ENCODE peak calls at places on chromosomes 13 and 19, in five cellular contexts. P is stomach, A is HT-29, G is fibroblast of mammary gland, T is NCI-H2029 treated with DMSO at 0.1 percent for 48 hours. C is an unnamed sample.

GRCh38 chr19:4277051-4277700 is 1.9 kb upstream of the SHD start:
- DNase-seq in P (no peak), A (no peak), G (no peak), T (no peak), C (no peak)

GRCh38 chr13:23319915-23320224 is 113.6 kb downstream of the SACS start:
- DNase-seq in P (no peak), A (no peak), G (no peak), T (no peak), C (no peak)

GRCh38 chr13:40452741-40453665 is 213.4 kb downstream of the FOXO1 start:
- DNase-seq in P (no peak), A (peak; percentile 85), G (peak; percentile 48), T (no peak), C (no peak)

GRCh38 chr19:38850231-38850975 is 617 bp upstream of the HNRNPL start:
- DNase-seq in P (peak; percentile 100), A (peak; percentile 100), G (peak; percentile 100), T (peak; percentile 99), C (peak; percentile 100)

GRCh38 chr13:57136093-57136492 is 4.6 kb upstream of the PRR20A start:
- DNase-seq in P (no peak), A (no peak), G (no peak), T (no peak), C (no peak)

GRCh38 chr19:48728882-48729645 is 9.5 kb upstream of the MAMSTR start:
- DNase-seq in P (no peak), A (no peak), G (peak; percentile 48), T (no peak), C (no peak)

GRCh38 chr19:35399231-35399630 is 28.4 kb downstream of the GPR42 start:
- DNase-seq in P (no peak), A (no peak), G (no peak), T (no peak), C (no peak)

GRCh38 chr13:48263196-48263595 is 30.2 kb downstream of the ITM2B start:
- DNase-seq in P (no peak), A (no peak), G (no peak), T (no peak), C (peak; percentile 7)

GRCh38 chr19:2239771-2240770 is 3.4 kb downstream of the SF3A2 start:
- DNase-seq in P (no peak), A (peak; percentile 44), G (peak; percentile 44), T (no peak), C (no peak)

GRCh38 chr13:74026753-74027152 is 107.5 kb downstream of the KLF12 start:
- DNase-seq in P (peak; percentile 29), A (no peak), G (no peak), T (no peak), C (peak; percentile 53)

GRCh38 chr19:995051-995827 is 5.0 kb upstream of the GRIN3B start:
- DNase-seq in P (no peak), A (no peak), G (no peak), T (peak; percentile 51), C (no peak)

GRCh38 chr13:26839682-26840081 is 79.1 kb upstream of the GPR12 start:
- DNase-seq in P (no peak), A (no peak), G (no peak), T (peak; percentile 34), C (no peak)

GRCh38 chr13:75226755-75227435 is 255.1 kb downstream of the TBC1D4 start:
- DNase-seq in P (no peak), A (no peak), G (peak; percentile 95), T (no peak), C (no peak)

GRCh38 chr19:6402834-6403608 is 10.1 kb upstream of the GTF2F1 start:
- DNase-seq in P (no peak), A (no peak), G (peak; percentile 75), T (no peak), C (peak; percentile 99)

GRCh38 chr19:23547816-23548430 is 139.1 kb downstream of the ZNF675 start:
- DNase-seq in P (no peak), A (no peak), G (no peak), T (no peak), C (no peak)

GRCh38 chr19:14019100-14019499 is 8.8 kb upstream of the RLN3 start:
- DNase-seq in P (no peak), A (no peak), G (no peak), T (no peak), C (no peak)

GRCh38 chr19:49669511-49669910 is 3.8 kb downstream of the BCL2L12 start:
- DNase-seq in P (no peak), A (no peak), G (peak; percentile 32), T (no peak), C (no peak)

GRCh38 chr19:12723383-12723642 is 419 bp downstream of the TNPO2 start:
- DNase-seq in P (no peak), A (no peak), G (peak; percentile 14), T (no peak), C (no peak)

GRCh38 chr13:99558570-99559180 is 57.4 kb downstream of the TM9SF2 start:
- DNase-seq in P (no peak), A (no peak), G (no peak), T (no peak), C (no peak)

GRCh38 chr13:102610296-102610895 is 13.6 kb downstream of the TPP2 start:
- DNase-seq in P (no peak), A (no peak), G (no peak), T (no peak), C (no peak)

GRCh38 chr13:109154146-109154545 is 524.7 kb downstream of the MYO16 start:
- DNase-seq in P (no peak), A (no peak), G (peak; percentile 41), T (no peak), C (no peak)

GRCh38 chr19:39111593-39112199 is 13.9 kb upstream of the PAK4 start:
- DNase-seq in P (no peak), A (peak; percentile 35), G (no peak), T (no peak), C (peak; percentile 69)

GRCh38 chr13:29654807-29655547 is 59.5 kb upstream of the SLC7A1 start:
- DNase-seq in P (no peak), A (no peak), G (peak; percentile 93), T (no peak), C (no peak)

GRCh38 chr19:16216744-16217670 is 19.3 kb downstream of the AP1M1 start:
- DNase-seq in P (no peak), A (no peak), G (no peak), T (peak; percentile 15), C (no peak)

GRCh38 chr13:107563099-107563925 is 652.0 kb downstream of the LIG4 start:
- DNase-seq in P (no peak), A (no peak), G (no peak), T (no peak), C (no peak)

GRCh38 chr19:34644991-34645461 is 31.9 kb downstream of the SCGB2B2 start:
- DNase-seq in P (no peak), A (no peak), G (no peak), T (peak; percentile 15), C (no peak)

GRCh38 chr19:10872551-10873107 is 1.3 kb downstream of the CARM1 start:
- DNase-seq in P (no peak), A (no peak), G (no peak), T (no peak), C (peak; percentile 25)

C was measured in small intestine.